ENCODE peak calls at places on chromosomes 11 and 22, in seven cellular contexts. E is heart right ventricle, A is Panc1, S is thoracic aorta, U is esophagus squamous epithelium, N is tibial artery, M is A549. V is an unnamed sample.

GRCh38 chr11:114129699-114130659 is 70.5 kb downstream of the ZBTB16 start:
- DNase-seq in E (no peak), M (no peak), U (no peak), S (no peak), A (no peak), N (peak), V (no peak)

GRCh38 chr11:3165152-3165705 is at the start of gene OSBPL5:
- DNase-seq in E (peak), N (peak), S (no peak), A (no peak), M (peak), U (no peak), V (no peak)

GRCh38 chr11:12817681-12818332 is 143.6 kb downstream of the TEAD1 start:
- DNase-seq in U (no peak), N (no peak), S (no peak), A (no peak), M (no peak), E (no peak), V (no peak)

GRCh38 chr22:49853981-49854791 is 542 bp downstream of the ZBED4 start:
- DNase-seq in U (no peak), S (no peak), N (no peak), M (peak), A (no peak), E (peak), V (peak)

GRCh38 chr11:70551323-70552166 is 153.2 kb downstream of the CTTN start:
- DNase-seq in S (no peak), E (no peak), N (no peak), M (no peak), A (no peak), U (no peak), V (no peak)

GRCh38 chr11:10742460-10743208 is 8.4 kb upstream of the CTR9 start:
- DNase-seq in U (no peak), S (no peak), A (peak), M (no peak), E (no peak), N (no peak), V (peak)

GRCh38 chr22:43150731-43151206 is 590 bp upstream of the TSPO start:
- DNase-seq in A (no peak), E (no peak), S (no peak), M (no peak), U (no peak), N (no peak), V (no peak)

GRCh38 chr11:108592591-108593213 is 866 bp downstream of the EXPH5 start:
- DNase-seq in N (peak), S (peak), A (no peak), E (peak), U (no peak), M (no peak), V (no peak)

GRCh38 chr11:23370580-23371275 is 510.5 kb upstream of the CCDC179 start:
- DNase-seq in M (no peak), N (no peak), U (no peak), A (no peak), E (no peak), S (no peak), V (peak)

GRCh38 chr11:70159612-70160570 is 43.2 kb upstream of the FADD start:
- DNase-seq in S (peak), M (peak), U (no peak), A (peak), N (peak), E (no peak), V (peak)

GRCh38 chr11:1155274-1155693 is 2.5 kb upstream of the MUC5AC start:
- DNase-seq in N (no peak), U (no peak), S (no peak), A (peak), E (no peak), M (no peak), V (no peak)

GRCh38 chr11:46003647-46004046 is 81.2 kb downstream of the LARGE2 start:
- DNase-seq in M (no peak), U (no peak), E (no peak), S (no peak), A (no peak), N (no peak), V (no peak)

GRCh38 chr11:74014880-74015279 is 6.0 kb upstream of the UCP3 start:
- DNase-seq in M (no peak), U (no peak), N (no peak), E (no peak), S (no peak), A (no peak), V (no peak)

DNA sequence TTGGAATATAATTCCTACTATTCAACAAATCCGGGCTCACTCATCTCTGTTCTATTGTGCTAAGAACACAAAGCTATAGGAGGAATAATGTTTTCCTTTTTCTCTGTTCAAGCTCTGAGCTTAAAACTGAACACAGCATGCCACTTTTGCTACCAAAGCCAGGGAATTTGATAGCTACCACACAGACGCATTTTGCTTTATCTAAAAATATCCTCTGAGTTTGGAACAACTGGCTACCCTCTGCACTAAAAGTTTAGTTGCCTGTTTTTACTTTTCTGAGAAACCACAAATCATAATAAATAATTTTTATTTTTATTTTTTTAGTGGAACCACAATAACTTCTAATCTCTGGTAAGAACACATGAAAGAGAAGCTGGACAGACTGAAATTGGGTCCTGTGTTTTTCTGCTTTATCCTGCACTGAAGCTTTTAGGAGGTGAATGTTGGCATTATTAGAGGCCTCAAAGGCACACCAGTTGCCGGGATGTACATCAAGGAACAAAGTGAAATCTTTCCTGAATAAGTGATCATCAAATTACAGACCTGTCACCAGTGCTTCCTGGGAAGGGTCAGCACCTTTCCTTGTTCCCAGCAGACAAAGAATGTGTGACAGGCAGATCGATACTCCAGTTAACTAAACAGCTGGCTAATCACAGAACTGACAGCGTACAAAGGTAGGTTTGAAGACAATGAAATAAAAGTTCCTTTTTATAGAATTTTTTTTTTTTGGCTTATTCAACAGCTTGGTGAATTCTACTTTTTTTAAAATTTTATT is 523.2 kb upstream of the TENM4 start:
- DNase-seq in M (no peak), A (no peak), U (no peak), S (no peak), N (no peak), E (no peak), V (no peak)
- TF ChIP-seq CTCF in M (no peak), A (no peak), U (no peak), S (no peak), N (no peak), E (no peak), V (no peak)

GRCh38 chr11:59754494-59754858 is 700 bp upstream of the STX3 start:
- DNase-seq in A (no peak), M (peak), N (no peak), S (no peak), U (no peak), E (peak), V (no peak)
- H3K27ac ChIP-seq in A (peak), M (peak), N (peak), S (peak), U (peak), E (peak), V (no peak)

GRCh38 chr22:18973264-18974031 is 37.4 kb upstream of the PRODH start:
- DNase-seq in A (no peak), N (no peak), S (no peak), M (no peak), E (no peak), U (no peak), V (no peak)

GRCh38 chr22:18971321-18971751 is 35.2 kb upstream of the PRODH start:
- DNase-seq in U (no peak), S (no peak), N (no peak), A (no peak), E (no peak), M (no peak), V (no peak)

GRCh38 chr22:18968011-18968749 is 32.1 kb upstream of the PRODH start:
- DNase-seq in A (no peak), E (peak), M (no peak), N (no peak), S (no peak), U (no peak), V (no peak)

GRCh38 chr22:18970948-18971315 is 34.8 kb upstream of the PRODH start:
- DNase-seq in E (no peak), U (no peak), N (no peak), M (no peak), S (no peak), A (no peak), V (no peak)

DNA sequence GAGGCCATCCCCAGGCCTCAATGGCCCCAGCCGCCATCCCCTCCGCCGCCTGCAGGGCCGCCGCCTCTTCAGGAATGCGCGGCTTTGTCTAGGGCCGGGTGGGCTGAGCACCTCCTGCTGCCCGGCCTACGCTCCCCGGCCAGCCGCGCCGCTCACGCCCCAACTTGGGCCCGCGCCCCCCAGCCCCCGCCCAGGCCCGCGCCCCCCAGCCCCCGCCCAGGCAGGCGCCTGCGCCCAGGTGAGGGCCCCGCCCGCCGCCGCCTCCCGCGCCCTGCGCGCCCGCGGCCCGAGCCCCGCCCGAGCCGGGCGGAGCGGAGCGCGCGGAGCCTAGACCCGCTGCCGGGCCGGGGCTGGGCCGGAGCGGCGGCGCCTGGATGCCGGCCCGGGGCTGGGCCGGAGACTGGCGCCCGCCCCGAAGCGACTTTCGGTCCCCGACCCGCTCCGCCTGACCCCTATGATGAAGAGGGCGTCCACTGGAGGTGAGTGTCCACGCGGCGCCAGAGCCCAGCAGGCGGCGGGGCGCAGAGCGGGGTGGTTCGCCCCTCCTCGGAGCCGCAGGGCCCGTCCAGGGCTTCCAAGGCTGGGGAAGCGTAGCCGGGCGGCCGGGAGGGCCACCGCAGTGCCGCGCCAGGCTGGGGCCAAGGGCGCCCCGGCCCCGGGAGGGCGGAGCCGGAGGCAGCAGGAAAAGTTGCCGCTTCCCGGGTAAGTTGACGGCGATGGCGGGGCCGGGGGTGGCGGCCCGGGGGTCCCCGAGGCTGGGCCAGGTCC is 34.3 kb upstream of the PRODH start:
- DNase-seq in S (no peak), N (no peak), U (no peak), A (no peak), M (peak), E (no peak), V (no peak)
- TF ChIP-seq CTCF in S (no peak), N (no peak), U (no peak), A (no peak), M (no peak), E (no peak), V (no peak)

GRCh38 chr11:122020902-122021301 is 95.1 kb downstream of the BLID start:
- DNase-seq in U (no peak), A (no peak), E (no peak), N (no peak), M (peak), S (no peak), V (no peak)

GRCh38 chr11:122025757-122026156 is 90.3 kb downstream of the BLID start:
- DNase-seq in M (no peak), S (no peak), E (no peak), N (no peak), U (no peak), A (no peak), V (no peak)

GRCh38 chr11:122022646-122023045 is 93.4 kb downstream of the BLID start:
- DNase-seq in U (no peak), N (no peak), A (no peak), M (no peak), E (no peak), S (no peak), V (no peak)

GRCh38 chr11:122023614-122024250 is 92.3 kb downstream of the BLID start:
- DNase-seq in S (no peak), U (no peak), N (no peak), M (no peak), E (no peak), A (no peak), V (no peak)

DNA sequence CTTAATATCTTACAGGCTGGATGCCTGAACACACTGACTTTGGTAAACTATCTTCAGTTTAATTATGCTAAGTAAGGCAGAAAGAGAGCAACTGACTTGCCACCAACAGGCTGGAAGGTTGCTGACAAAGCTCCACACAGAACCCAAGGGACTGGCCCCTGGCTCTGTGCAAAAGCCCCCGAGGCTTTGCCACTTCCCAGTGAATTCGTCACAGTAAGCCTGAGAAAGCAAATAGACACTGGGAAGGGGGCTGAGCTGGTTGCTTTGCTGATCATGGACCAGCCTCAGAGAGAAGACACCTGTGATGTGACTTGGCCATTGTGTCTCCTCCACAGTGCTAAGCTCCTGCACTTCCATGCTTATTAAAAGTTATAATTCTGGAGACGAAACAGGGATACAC is 91.7 kb downstream of the BLID start:
- DNase-seq in M (no peak), S (no peak), N (no peak), U (no peak), E (no peak), A (no peak), V (no peak)
- H3K27ac ChIP-seq in M (no peak), S (peak), N (no peak), U (no peak), E (no peak), A (no peak), V (no peak)

GRCh38 chr11:36540998-36541397 is 26.8 kb upstream of the RAG1 start:
- DNase-seq in U (no peak), N (no peak), M (peak), S (no peak), E (peak), A (peak), V (peak)
- TF ChIP-seq CTCF in U (no peak), N (peak), M (peak), S (no peak), E (peak), A (peak), V (peak)

GRCh38 chr22:26485013-26485412 is 1.3 kb downstream of the SRRD start:
- DNase-seq in S (no peak), A (no peak), U (no peak), M (no peak), N (no peak), E (no peak), V (no peak)
- H3K27ac ChIP-seq in S (peak), A (no peak), U (peak), M (no peak), N (peak), E (no peak), V (peak)

V was measured in foreskin keratinocyte.